ENCODE peak calls at places on chromosomes 3 and 15, in eight cellular contexts. Z, U, J, D, E, K, I and V are unnamed samples. For H3K27me3, the result is how much of the 10 kb centered on the place peaks cover.

GRCh38 chr3:144677118-144677517 is 705.5 kb downstream of the DIPK2A start:
- DNase-seq in Z (no peak), E (no peak), I (peak), U (peak), D (no peak), K (no peak), J (no peak), V (no peak)

GRCh38 chr3:102449341-102449740 is 14.5 kb downstream of the ZPLD1 start:
- DNase-seq in J (no peak), D (no peak), U (peak), K (no peak), E (no peak), Z (no peak), I (no peak), V (no peak)

GRCh38 chr15:62559049-62559733 is 394.1 kb upstream of the C2CD4B start:
- DNase-seq in U (peak), K (peak), I (no peak), J (peak), D (peak), Z (peak), E (no peak), V (peak)

GRCh38 chr15:100733786-100734185 is 131.4 kb downstream of the ASB7 start:
- DNase-seq in E (no peak), D (peak), I (peak), U (peak), J (no peak), K (no peak), Z (no peak), V (no peak)

GRCh38 chr15:78340243-78341056 is at the start of gene CRABP1:
- DNase-seq in J (peak), Z (no peak), K (no peak), I (no peak), U (no peak), D (no peak), E (peak), V (no peak)

GRCh38 chr3:158713094-158713499 is 19.2 kb downstream of the RARRES1 start:
- DNase-seq in D (no peak), J (peak), K (peak), Z (peak), E (peak), I (no peak), U (peak), V (no peak)

GRCh38 chr3:141402476-141403171 is 34.3 kb downstream of the ZBTB38 start:
- DNase-seq in I (peak), D (no peak), Z (peak), J (peak), K (peak), U (peak), E (peak), V (peak)

GRCh38 chr3:38805765-38806386 is 10.1 kb downstream of the SCN10A start:
- DNase-seq in J (no peak), D (no peak), Z (no peak), K (peak), E (peak), U (peak), I (peak), V (peak)

GRCh38 chr15:79185199-79185598 is 94.6 kb upstream of the RASGRF1 start:
- DNase-seq in K (no peak), J (no peak), D (no peak), I (no peak), E (peak), U (no peak), Z (no peak), V (no peak)

GRCh38 chr3:156630773-156631093 is 43.7 kb upstream of the TIPARP start:
- DNase-seq in Z (no peak), D (no peak), K (no peak), U (peak), I (peak), E (no peak), J (no peak), V (no peak)

GRCh38 chr15:34588046-34588674 is 4.7 kb upstream of the GOLGA8B start:
- DNase-seq in K (peak), Z (no peak), I (peak), E (peak), J (peak), D (peak), U (peak), V (no peak)

GRCh38 chr15:99021027-99021624 is 13.5 kb upstream of the PGPEP1L start:
- DNase-seq in Z (no peak), J (no peak), E (no peak), D (no peak), I (no peak), U (no peak), K (no peak), V (no peak)

GRCh38 chr15:95410757-95411156 is 919.7 kb upstream of the NR2F2 start:
- DNase-seq in I (no peak), K (no peak), U (no peak), E (no peak), Z (no peak), D (no peak), J (no peak), V (no peak)

GRCh38 chr3:5010706-5011554 is 31.7 kb downstream of the BHLHE40 start:
- DNase-seq in D (no peak), E (no peak), K (no peak), U (no peak), I (no peak), J (no peak), Z (no peak), V (no peak)

DNA sequence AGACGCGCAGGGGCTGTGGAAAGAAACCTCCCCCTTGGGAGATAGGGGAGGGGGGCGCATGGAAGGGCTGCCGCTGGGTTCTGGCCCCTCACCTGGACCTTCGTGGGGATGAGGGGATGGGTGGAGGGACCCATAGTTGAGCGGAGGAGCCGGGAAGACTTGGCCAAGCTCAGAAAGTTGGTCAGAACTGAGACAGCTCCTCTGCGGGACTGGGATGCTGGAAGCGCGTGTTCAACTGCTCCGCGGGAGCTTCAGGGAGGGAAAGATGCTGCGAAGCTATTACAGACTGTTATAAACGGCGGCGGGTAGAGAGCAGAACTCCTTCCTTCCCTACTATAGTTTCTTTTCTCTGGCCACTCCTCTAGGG is 875 bp downstream of the SYNPR start:
- DNase-seq in E (peak), I (no peak), Z (no peak), J (no peak), U (peak), D (no peak), K (no peak), V (no peak)
- H3K27me3 ChIP-seq in E (half or more), I (under half), Z (half or more), J (under half), U (under half), D (under half), K (under half), V (under half)

GRCh38 chr3:69560818-69561217 is 174.9 kb upstream of the FRMD4B start:
- DNase-seq in Z (no peak), E (no peak), J (no peak), I (no peak), K (no peak), U (no peak), D (no peak), V (no peak)
- H3K27me3 ChIP-seq in Z (under half), E (under half), J (under half), I (under half), K (under half), U (under half), D (under half), V (under half)

GRCh38 chr3:194100856-194101390 is 35.0 kb upstream of the HES1 start:
- DNase-seq in D (no peak), J (no peak), I (no peak), E (no peak), U (no peak), K (no peak), Z (no peak), V (no peak)
- H3K27me3 ChIP-seq in D (under half), J (under half), I (under half), E (under half), U (under half), K (under half), Z (half or more), V (under half)

GRCh38 chr15:64775551-64776401 is at the start of gene RBPMS2:
- DNase-seq in E (peak), Z (peak), U (peak), J (no peak), K (peak), I (no peak), D (no peak), V (peak)

GRCh38 chr15:64774556-64775523 is 549 bp downstream of the RBPMS2 start:
- DNase-seq in U (peak), I (no peak), E (peak), D (no peak), Z (peak), J (no peak), K (peak), V (peak)

GRCh38 chr15:64773606-64774555 is 1.5 kb downstream of the RBPMS2 start:
- DNase-seq in J (no peak), U (no peak), E (no peak), I (no peak), K (peak), Z (no peak), D (no peak), V (no peak)

GRCh38 chr15:64779024-64779423 is 3.6 kb upstream of the RBPMS2 start:
- DNase-seq in Z (no peak), K (no peak), E (no peak), J (no peak), U (no peak), I (no peak), D (no peak), V (no peak)

DNA sequence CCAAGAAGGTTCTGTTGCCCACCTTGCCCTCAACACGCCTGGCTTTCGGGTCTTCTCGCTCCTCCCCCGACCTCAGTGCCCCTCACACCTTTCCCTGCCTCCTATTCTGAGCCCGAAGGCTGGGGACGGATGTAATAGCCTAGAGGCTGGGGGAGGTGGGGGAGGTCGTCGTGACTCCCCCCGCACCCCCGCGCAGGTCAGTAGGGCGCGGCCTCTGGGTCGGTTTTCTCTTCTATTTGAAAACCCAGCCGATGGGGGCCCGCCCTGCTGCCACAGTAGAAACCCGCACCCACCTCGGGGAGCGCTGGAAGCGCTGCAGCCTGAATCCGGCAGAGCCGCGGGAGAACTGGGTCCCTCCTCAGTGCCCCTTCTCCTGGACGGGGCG is 1.0 kb upstream of the RBPMS2 start:
- DNase-seq in I (no peak), E (peak), K (peak), D (no peak), J (no peak), U (no peak), Z (no peak), V (no peak)
- H3K27me3 ChIP-seq in I (under half), E (half or more), K (under half), D (under half), J (under half), U (under half), Z (under half), V (under half)